ENCODE peak calls at places on chromosomes 1 and 21, in nine cellular contexts. H is right lobe of liver; O is left lung; Y is adrenal gland; Z is stomach; W is CD8-positive, alpha-beta T cell; X is Panc1; N is H9; G is IMR-90. U is an unnamed sample. For H3K9me3, the result is how much of the 10 kb centered on the place peaks cover.

GRCh38 chr1:19606817-19607706 is 37.0 kb upstream of the NBL1 start:
- DNase-seq in H (no peak), O (no peak), Y (no peak), Z (no peak), W (peak), X (no peak), N (no peak), G (peak), U (peak)

GRCh38 chr1:51237714-51238403 is 1.8 kb downstream of the RNF11 start:
- DNase-seq in H (no peak), O (no peak), Y (no peak), Z (no peak), W (no peak), X (no peak), N (no peak), G (peak), U (no peak)

GRCh38 chr1:151106891-151107290 is 36.3 kb downstream of the GABPB2 start:
- DNase-seq in H (no peak), O (no peak), Y (no peak), Z (no peak), W (no peak), X (no peak), N (no peak), G (peak), U (no peak)

GRCh38 chr1:22709227-22709626 is 1.4 kb upstream of the EPHB2 start:
- DNase-seq in H (no peak), O (no peak), Y (no peak), Z (no peak), W (no peak), X (no peak), N (peak), G (no peak), U (no peak)

GRCh38 chr1:157369808-157370521 is 182.3 kb downstream of the FCRL5 start:
- DNase-seq in H (no peak), O (no peak), Y (peak), Z (peak), W (peak), X (peak), N (peak), G (peak), U (no peak)

GRCh38 chr1:231216515-231216914 is 24.5 kb upstream of the GNPAT start:
- DNase-seq in H (no peak), O (no peak), Y (no peak), Z (peak), W (no peak), X (no peak), N (no peak), G (no peak), U (no peak)

GRCh38 chr1:236535656-236536293 is 12.0 kb downstream of the LGALS8 start:
- DNase-seq in H (no peak), O (no peak), Y (no peak), Z (no peak), W (no peak), X (no peak), N (no peak), G (no peak), U (no peak)

GRCh38 chr1:200895801-200896570 is 1.3 kb downstream of the INAVA start:
- DNase-seq in H (no peak), O (no peak), Y (no peak), Z (no peak), W (no peak), X (no peak), N (no peak), G (no peak), U (no peak)

GRCh38 chr1:25166847-25167246 is 65.5 kb downstream of the SYF2 start:
- DNase-seq in H (no peak), O (no peak), Y (no peak), Z (no peak), W (no peak), X (no peak), N (no peak), G (no peak), U (no peak)

GRCh38 chr1:25169168-25169567 is 63.1 kb downstream of the SYF2 start:
- DNase-seq in H (no peak), O (no peak), Y (no peak), Z (no peak), W (no peak), X (no peak), N (no peak), G (no peak), U (no peak)

GRCh38 chr1:25167269-25168192 is 64.8 kb downstream of the SYF2 start:
- DNase-seq in H (no peak), O (no peak), Y (no peak), Z (no peak), W (no peak), X (no peak), N (no peak), G (no peak), U (no peak)

GRCh38 chr1:25169610-25170009 is 62.7 kb downstream of the SYF2 start:
- DNase-seq in H (no peak), O (no peak), Y (no peak), Z (no peak), W (no peak), X (no peak), N (no peak), G (no peak), U (no peak)

GRCh38 chr1:25168193-25169071 is 63.9 kb downstream of the SYF2 start:
- DNase-seq in H (no peak), O (no peak), Y (no peak), Z (no peak), W (no peak), X (no peak), N (no peak), G (no peak), U (no peak)
- TF ChIP-seq CTCF in H (peak), O (no peak), Y (no peak), Z (no peak), W (no peak), X (no peak), N (peak), G (no peak), U (no peak)

DNA sequence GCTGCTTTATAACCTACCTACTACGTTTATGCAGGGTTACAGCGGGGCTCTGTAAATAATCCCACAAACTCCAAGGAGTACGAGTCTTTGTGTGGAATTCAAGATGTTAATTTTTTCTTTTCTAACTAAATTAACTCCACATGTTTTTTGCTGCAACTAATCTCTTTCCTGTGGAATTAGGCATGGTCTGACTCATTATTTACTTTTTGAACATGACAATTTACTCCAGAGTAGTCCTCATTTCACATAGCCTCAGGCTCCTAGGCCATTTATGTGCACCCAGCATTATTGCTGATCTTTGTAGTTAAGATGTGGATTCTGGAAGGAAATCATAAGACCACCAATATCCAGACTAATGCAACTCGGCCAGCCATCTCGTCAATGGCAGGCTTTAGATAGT is 784.9 kb downstream of the LTN1 start:
- DNase-seq in H (no peak), O (no peak), Y (no peak), Z (no peak), W (no peak), X (no peak), N (no peak), G (peak), U (no peak)
- H3K9me3 ChIP-seq in H (under half), O (under half), Y (under half), Z (under half), W (under half), X (under half), N (under half), G (under half), U (under half)

GRCh38 chr1:32744063-32744410 is 41.5 kb upstream of the SYNC start:
- DNase-seq in H (no peak), O (no peak), Y (no peak), Z (no peak), W (no peak), X (no peak), N (no peak), G (no peak), U (no peak)

GRCh38 chr1:32742132-32742947 is 39.8 kb upstream of the SYNC start:
- DNase-seq in H (peak), O (no peak), Y (no peak), Z (peak), W (no peak), X (no peak), N (peak), G (no peak), U (no peak)

GRCh38 chr1:32741417-32742131 is 39.0 kb upstream of the SYNC start:
- DNase-seq in H (peak), O (peak), Y (no peak), Z (no peak), W (no peak), X (no peak), N (no peak), G (no peak), U (no peak)

GRCh38 chr1:32743380-32744062 is 41.0 kb upstream of the SYNC start:
- DNase-seq in H (no peak), O (no peak), Y (no peak), Z (peak), W (no peak), X (no peak), N (no peak), G (no peak), U (no peak)

DNA sequence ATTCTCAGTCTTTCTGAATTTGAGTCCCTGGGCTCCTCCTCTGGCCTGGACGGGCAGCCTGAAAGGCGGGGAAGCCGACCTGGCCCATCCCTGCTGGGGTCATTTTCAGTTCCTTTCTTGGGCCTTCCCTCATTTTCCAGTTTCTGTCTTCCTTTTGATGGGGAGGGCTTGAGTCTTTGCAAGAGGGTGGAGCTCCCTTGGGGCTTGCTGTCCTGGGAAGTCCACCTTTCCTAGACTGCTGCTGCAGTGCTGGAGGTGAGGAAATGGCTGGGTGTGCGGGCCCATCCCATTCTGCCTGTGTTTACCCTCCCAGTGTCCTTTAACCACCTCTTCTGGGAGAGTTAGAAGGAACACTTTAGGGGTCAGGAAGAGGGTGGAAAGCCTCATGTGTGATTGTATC is 40.4 kb upstream of the SYNC start:
- DNase-seq in H (no peak), O (no peak), Y (no peak), Z (peak), W (no peak), X (no peak), N (no peak), G (no peak), U (no peak)
- H3K27ac ChIP-seq in H (peak), O (peak), Y (peak), Z (peak), W (no peak), X (peak), N (no peak), G (no peak), U (no peak)

DNA sequence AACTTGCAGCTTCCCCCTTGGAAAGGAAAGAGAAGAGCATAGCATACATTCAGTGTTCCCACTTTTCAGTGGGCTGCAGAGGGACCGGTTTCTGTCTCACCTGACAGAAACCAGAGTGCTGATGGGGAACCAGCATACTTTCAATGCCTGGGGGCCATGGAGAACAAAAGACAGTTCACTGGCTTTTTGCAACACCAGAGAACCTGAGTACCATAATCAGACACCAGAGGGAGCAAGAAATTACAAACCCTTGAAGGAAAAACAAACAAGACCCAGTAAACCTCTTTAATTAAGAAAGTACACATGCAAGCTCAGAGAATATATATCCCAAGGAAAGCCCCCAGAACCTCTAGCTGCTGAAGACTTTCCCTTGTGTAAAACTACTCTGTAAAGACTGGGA is 51.1 kb downstream of the CSMD2 start:
- DNase-seq in H (no peak), O (no peak), Y (no peak), Z (no peak), W (no peak), X (peak), N (peak), G (no peak), U (no peak)
- TF ChIP-seq CTCF in H (peak), O (no peak), Y (peak), Z (peak), W (no peak), X (peak), N (peak), G (no peak), U (no peak)

GRCh38 chr1:3001471-3002348 is 19.6 kb upstream of the ACTRT2 start:
- DNase-seq in H (no peak), O (peak), Y (no peak), Z (no peak), W (no peak), X (no peak), N (no peak), G (no peak), U (no peak)
- H3K9me3 ChIP-seq in H (under half), O (under half), Y (under half), Z (under half), W (under half), X (under half), N (half or more), G (half or more), U (under half)

GRCh38 chr1:171841050-171841910 is at the start of gene DNM3:
- DNase-seq in H (peak), O (peak), Y (peak), Z (peak), W (peak), X (no peak), N (peak), G (peak), U (peak)
- H3K27ac ChIP-seq in H (no peak), O (peak), Y (peak), Z (peak), W (no peak), X (no peak), N (no peak), G (peak), U (no peak)

DNA sequence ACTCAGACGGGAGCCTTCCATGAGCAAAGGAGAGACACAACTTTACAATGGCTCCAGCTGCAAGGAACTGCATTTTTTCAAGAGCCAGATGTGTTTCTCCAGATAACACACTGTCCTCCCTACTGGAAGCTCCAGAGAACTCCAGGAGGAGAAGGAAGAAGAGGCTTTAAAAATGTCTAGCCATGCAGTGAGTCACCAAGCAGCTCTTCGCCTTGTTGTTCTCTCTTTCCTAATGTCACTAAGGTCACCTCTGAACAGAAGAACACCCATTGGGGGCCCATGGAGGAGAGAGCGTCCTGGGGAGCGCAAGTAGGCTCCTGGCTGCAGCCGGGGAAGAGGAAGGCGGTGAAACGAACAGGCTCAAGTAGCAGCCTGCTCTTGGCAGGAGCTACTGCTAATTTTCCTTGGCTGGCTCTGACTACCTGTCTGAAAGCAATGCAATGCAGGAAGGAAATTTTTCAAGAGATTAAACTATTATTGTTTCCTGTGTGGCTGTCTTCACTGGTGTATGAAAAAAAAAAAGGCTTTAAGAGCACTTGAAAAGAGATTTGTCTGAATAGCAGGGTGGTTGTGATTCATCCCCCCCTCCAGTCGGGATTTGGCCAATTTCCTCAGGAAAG is 321.9 kb downstream of the SETD4 start:
- DNase-seq in H (no peak), O (no peak), Y (no peak), Z (no peak), W (no peak), X (no peak), N (no peak), G (peak), U (no peak)
- TF ChIP-seq CTCF in H (no peak), O (no peak), Y (no peak), Z (no peak), W (no peak), X (no peak), N (no peak), G (no peak), U (no peak)

GRCh38 chr1:248714248-248714647 is 11.7 kb upstream of the OR14I1 start:
- DNase-seq in H (no peak), O (no peak), Y (no peak), Z (no peak), W (no peak), X (no peak), N (no peak), G (no peak), U (no peak)
- H3K9me3 ChIP-seq in H (under half), O (under half), Y (under half), Z (under half), W (under half), X (under half), N (half or more), G (under half), U (under half)

GRCh38 chr1:55827350-55827749 is 612.2 kb upstream of the USP24 start:
- DNase-seq in H (no peak), O (no peak), Y (no peak), Z (peak), W (no peak), X (no peak), N (no peak), G (peak), U (no peak)
- H3K27ac ChIP-seq in H (no peak), O (no peak), Y (no peak), Z (peak), W (no peak), X (no peak), N (no peak), G (peak), U (no peak)

GRCh38 chr1:207054476-207054875 is 1.4 kb downstream of the PFKFB2 start:
- DNase-seq in H (no peak), O (no peak), Y (no peak), Z (no peak), W (no peak), X (no peak), N (no peak), G (no peak), U (no peak)

GRCh38 chr1:207050428-207050767 is 610 bp downstream of the YOD1 start:
- DNase-seq in H (no peak), O (no peak), Y (no peak), Z (no peak), W (no peak), X (no peak), N (no peak), G (no peak), U (no peak)

GRCh38 chr1:207051615-207051943 is 571 bp upstream of the YOD1 start:
- DNase-seq in H (no peak), O (no peak), Y (no peak), Z (no peak), W (no peak), X (no peak), N (no peak), G (no peak), U (no peak)

GRCh38 chr1:207050768-207051614 is at the start of gene YOD1:
- DNase-seq in H (peak), O (peak), Y (peak), Z (peak), W (peak), X (peak), N (peak), G (peak), U (peak)

GRCh38 chr1:207052736-207053545 is at the start of gene PFKFB2:
- DNase-seq in H (peak), O (peak), Y (peak), Z (peak), W (peak), X (peak), N (peak), G (peak), U (peak)
- TF ChIP-seq CTCF in H (peak), O (peak), Y (peak), Z (peak), W (peak), X (no peak), N (no peak), G (peak), U (no peak)